ENCODE peak calls at places on chromosomes 1 and 21, in seven cellular contexts. N, K, T, J, H, D and Y are unnamed samples.

GRCh38 chr1:159845751-159846531 is 16.5 kb downstream of the VSIG8 start:
- DNase-seq in N (no peak), K (peak), T (no peak), J (no peak), H (no peak), D (no peak), Y (no peak)

GRCh38 chr1:79811173-79811572 is 804.6 kb upstream of the ADGRL4 start:
- DNase-seq in N (no peak), K (no peak), T (peak), J (peak), H (peak), D (no peak), Y (no peak)

GRCh38 chr1:63294797-63295594 is 27.4 kb upstream of the FOXD3 start:
- DNase-seq in N (peak), K (no peak), T (no peak), J (no peak), H (no peak), D (no peak), Y (no peak)

GRCh38 chr1:39491146-39491921 is at the start of gene BMP8A:
- DNase-seq in N (no peak), K (peak), T (peak), J (no peak), H (peak), D (peak), Y (peak)

GRCh38 chr1:59947047-59947938 is 20.7 kb upstream of the CYP2J2 start:
- DNase-seq in N (peak), K (peak), T (peak), J (peak), H (peak), D (peak), Y (peak)

GRCh38 chr1:230591676-230592075 is 50.6 kb upstream of the COG2 start:
- DNase-seq in N (no peak), K (no peak), T (no peak), J (no peak), H (no peak), D (no peak), Y (no peak)

GRCh38 chr1:228161866-228162265 is 3.7 kb upstream of the IBA57 start:
- DNase-seq in N (no peak), K (no peak), T (no peak), J (no peak), H (no peak), D (no peak), Y (no peak)

GRCh38 chr1:41629571-41629970 is 145.1 kb upstream of the EDN2 start:
- DNase-seq in N (no peak), K (no peak), T (peak), J (peak), H (peak), D (no peak), Y (no peak)

GRCh38 chr21:16879479-16879878 is 633.4 kb upstream of the CXADR start:
- DNase-seq in N (no peak), K (no peak), T (no peak), J (no peak), H (no peak), D (no peak), Y (no peak)

GRCh38 chr1:100516854-100517253 is 21.1 kb upstream of the GPR88 start:
- DNase-seq in N (no peak), K (no peak), T (no peak), J (no peak), H (no peak), D (no peak), Y (peak)

GRCh38 chr1:221994274-221994698 is 252.4 kb upstream of the DUSP10 start:
- DNase-seq in N (no peak), K (no peak), T (no peak), J (no peak), H (no peak), D (no peak), Y (no peak)

GRCh38 chr1:54929700-54930099 is 42.7 kb upstream of the DHCR24 start:
- DNase-seq in N (no peak), K (no peak), T (no peak), J (no peak), H (no peak), D (no peak), Y (no peak)

GRCh38 chr1:8411803-8412182 is 93.9 kb downstream of the SLC45A1 start:
- DNase-seq in N (no peak), K (no peak), T (no peak), J (no peak), H (no peak), D (no peak), Y (no peak)

GRCh38 chr1:37795340-37796110 is 1.9 kb downstream of the MANEAL start:
- DNase-seq in N (peak), K (peak), T (peak), J (peak), H (peak), D (no peak), Y (no peak)

GRCh38 chr1:206690516-206690915 is 5.8 kb downstream of the MAPKAPK2 start:
- DNase-seq in N (no peak), K (no peak), T (no peak), J (no peak), H (no peak), D (no peak), Y (no peak)

GRCh38 chr1:37919277-37919676 is 27.6 kb downstream of the INPP5B start:
- DNase-seq in N (peak), K (peak), T (peak), J (no peak), H (peak), D (no peak), Y (peak)

GRCh38 chr1:212104586-212105282 is 69.2 kb downstream of the DTL start:
- DNase-seq in N (no peak), K (peak), T (no peak), J (peak), H (no peak), D (no peak), Y (no peak)

GRCh38 chr1:235011599-235012435 is 116.8 kb downstream of the TOMM20 start:
- DNase-seq in N (no peak), K (peak), T (peak), J (peak), H (peak), D (peak), Y (peak)

GRCh38 chr1:116260096-116260495 is 112.9 kb upstream of the ATP1A1 start:
- DNase-seq in N (no peak), K (no peak), T (no peak), J (no peak), H (no peak), D (no peak), Y (no peak)

GRCh38 chr1:107829083-107829771 is 135.8 kb downstream of the VAV3 start:
- DNase-seq in N (no peak), K (no peak), T (peak), J (no peak), H (peak), D (no peak), Y (peak)

GRCh38 chr1:181104790-181105133 is 16.3 kb downstream of the IER5 start:
- DNase-seq in N (no peak), K (peak), T (no peak), J (no peak), H (no peak), D (peak), Y (peak)

GRCh38 chr1:2180297-2181245 is 14.0 kb downstream of the FAAP20 start:
- DNase-seq in N (no peak), K (no peak), T (no peak), J (no peak), H (no peak), D (no peak), Y (no peak)

GRCh38 chr1:29984107-29984506 is 739.3 kb downstream of the MATN1 start:
- DNase-seq in N (no peak), K (no peak), T (no peak), J (no peak), H (no peak), D (no peak), Y (no peak)
- H3K4me3 ChIP-seq in N (no peak), K (no peak), T (no peak), J (no peak), H (no peak), D (no peak), Y (no peak)

GRCh38 chr1:27427836-27428315 is 35.5 kb downstream of the GPR3 start:
- DNase-seq in N (no peak), K (no peak), T (no peak), J (no peak), H (no peak), D (no peak), Y (no peak)

GRCh38 chr1:27430903-27431653 is 38.7 kb downstream of the GPR3 start:
- DNase-seq in N (no peak), K (no peak), T (peak), J (peak), H (peak), D (no peak), Y (peak)

GRCh38 chr1:27427329-27427728 is 34.9 kb downstream of the GPR3 start:
- DNase-seq in N (no peak), K (no peak), T (no peak), J (no peak), H (no peak), D (no peak), Y (no peak)

GRCh38 chr1:27428316-27429028 is 36.0 kb downstream of the GPR3 start:
- DNase-seq in N (no peak), K (peak), T (peak), J (no peak), H (peak), D (no peak), Y (peak)

DNA sequence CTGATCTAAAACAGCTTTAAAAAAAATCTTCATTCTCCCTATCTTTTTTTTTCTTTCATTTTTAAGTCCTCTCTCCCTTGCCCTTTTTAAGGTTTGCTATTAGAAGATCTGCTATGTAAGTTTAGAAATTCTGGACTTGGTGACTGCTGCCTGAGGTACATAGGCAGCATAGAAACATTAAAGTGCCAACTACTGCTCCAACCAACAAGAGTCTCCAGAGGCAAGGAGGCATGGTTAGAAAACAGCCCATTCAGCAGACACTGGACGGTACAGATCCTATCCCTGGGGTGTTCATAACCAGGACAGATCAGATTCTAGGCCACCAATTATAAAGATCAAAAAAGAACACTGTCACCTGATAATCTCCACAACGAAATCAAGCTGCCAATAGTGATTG is 36.6 kb downstream of the GPR3 start:
- DNase-seq in N (no peak), K (no peak), T (no peak), J (no peak), H (no peak), D (no peak), Y (no peak)
- H3K4me3 ChIP-seq in N (no peak), K (no peak), T (no peak), J (peak), H (no peak), D (no peak), Y (peak)

GRCh38 chr21:37451446-37451845 is 84.9 kb downstream of the DYRK1A start:
- DNase-seq in N (no peak), K (no peak), T (no peak), J (no peak), H (no peak), D (no peak), Y (no peak)
- H3K4me3 ChIP-seq in N (no peak), K (no peak), T (no peak), J (no peak), H (no peak), D (no peak), Y (no peak)

GRCh38 chr1:185075476-185075875 is 30.1 kb downstream of the RNF2 start:
- DNase-seq in N (no peak), K (no peak), T (no peak), J (no peak), H (no peak), D (no peak), Y (no peak)

GRCh38 chr1:185073725-185074124 is 28.4 kb downstream of the RNF2 start:
- DNase-seq in N (no peak), K (no peak), T (no peak), J (no peak), H (peak), D (no peak), Y (no peak)

GRCh38 chr1:185069202-185069601 is 23.8 kb downstream of the RNF2 start:
- DNase-seq in N (no peak), K (no peak), T (no peak), J (no peak), H (no peak), D (no peak), Y (no peak)

GRCh38 chr1:185077374-185077773 is 32.0 kb downstream of the RNF2 start:
- DNase-seq in N (no peak), K (no peak), T (no peak), J (no peak), H (no peak), D (no peak), Y (no peak)

DNA sequence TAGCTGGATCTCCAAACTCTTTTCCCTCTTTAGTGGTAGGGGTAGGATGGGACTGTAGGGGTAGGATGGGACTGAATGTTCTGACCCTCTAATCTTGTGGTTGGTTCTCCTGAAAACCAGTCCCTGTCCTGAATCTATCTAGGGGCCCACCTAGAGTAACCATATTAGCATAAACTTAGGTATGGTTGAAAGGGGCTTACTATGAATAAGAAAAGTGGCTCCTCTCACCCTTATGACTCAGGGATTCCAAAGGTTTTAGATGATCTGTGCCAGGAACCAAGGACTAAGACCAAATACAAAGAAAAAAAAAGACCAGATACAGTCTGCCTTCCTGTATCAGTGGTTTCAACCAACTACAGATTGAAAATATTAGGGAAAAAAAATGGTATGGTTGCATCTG is 28.9 kb downstream of the RNF2 start:
- DNase-seq in N (peak), K (no peak), T (no peak), J (no peak), H (peak), D (no peak), Y (no peak)
- H3K4me3 ChIP-seq in N (no peak), K (no peak), T (no peak), J (no peak), H (no peak), D (no peak), Y (no peak)

GRCh38 chr1:111197598-111198289 is 2.7 kb downstream of the DENND2D start:
- DNase-seq in N (peak), K (no peak), T (peak), J (no peak), H (no peak), D (peak), Y (peak)
- H3K4me3 ChIP-seq in N (no peak), K (no peak), T (no peak), J (no peak), H (no peak), D (peak), Y (no peak)

GRCh38 chr1:76939107-76939816 is 72.0 kb downstream of the ST6GALNAC5 start:
- DNase-seq in N (no peak), K (no peak), T (peak), J (peak), H (peak), D (no peak), Y (no peak)
- H3K4me3 ChIP-seq in N (no peak), K (no peak), T (no peak), J (no peak), H (no peak), D (no peak), Y (no peak)